ENCODE peak calls at places on chromosomes 2 and 18, in six cellular contexts. E is fibroblast of lung, D is neural progenitor cell, K is endothelial cell of umbilical vein, F is MM.1S, X is H1. W is an unnamed sample.

GRCh38 chr2:184302506-184302905 is 295.8 kb upstream of the ZNF804A start:
- DNase-seq in E (peak), D (no peak), K (no peak), F (no peak), X (no peak), W (no peak)

GRCh38 chr2:36809046-36809445 is 112.5 kb downstream of the VIT start:
- DNase-seq in E (no peak), D (no peak), K (no peak), F (no peak), X (no peak), W (no peak)

GRCh38 chr2:68193144-68193543 is 35.5 kb downstream of the PNO1 start:
- DNase-seq in E (no peak), D (no peak), K (no peak), F (no peak), X (no peak), W (no peak)

GRCh38 chr2:207037813-207038212 is 98.5 kb downstream of the CPO start:
- DNase-seq in E (peak), D (no peak), K (no peak), F (no peak), X (no peak), W (no peak)

GRCh38 chr2:222398446-222398885 is 25.9 kb upstream of the SGPP2 start:
- DNase-seq in E (no peak), D (no peak), K (no peak), F (no peak), X (no peak), W (no peak)

GRCh38 chr18:23710068-23710527 is 20.8 kb downstream of the LAMA3 start:
- DNase-seq in E (no peak), D (no peak), K (no peak), F (no peak), X (no peak), W (no peak)

GRCh38 chr18:23229472-23229871 is 94.2 kb downstream of the CABLES1 start:
- DNase-seq in E (peak), D (no peak), K (no peak), F (no peak), X (no peak), W (no peak)

GRCh38 chr2:239106314-239106908 is 258.5 kb downstream of the TWIST2 start:
- DNase-seq in E (peak), D (peak), K (peak), F (peak), X (peak), W (no peak)

GRCh38 chr2:20496477-20496876 is 49.6 kb downstream of the RHOB start:
- DNase-seq in E (no peak), D (no peak), K (no peak), F (no peak), X (no peak), W (no peak)

GRCh38 chr2:4673025-4673489 is 969.7 kb downstream of the DCDC2C start:
- DNase-seq in E (peak), D (no peak), K (no peak), F (no peak), X (no peak), W (peak)

GRCh38 chr18:78902795-78903435 is 76.7 kb upstream of the SALL3 start:
- DNase-seq in E (no peak), D (no peak), K (no peak), F (no peak), X (no peak), W (no peak)

GRCh38 chr2:13050764-13051163 is 334.0 kb downstream of the TRIB2 start:
- DNase-seq in E (peak), D (no peak), K (no peak), F (no peak), X (no peak), W (no peak)

DNA sequence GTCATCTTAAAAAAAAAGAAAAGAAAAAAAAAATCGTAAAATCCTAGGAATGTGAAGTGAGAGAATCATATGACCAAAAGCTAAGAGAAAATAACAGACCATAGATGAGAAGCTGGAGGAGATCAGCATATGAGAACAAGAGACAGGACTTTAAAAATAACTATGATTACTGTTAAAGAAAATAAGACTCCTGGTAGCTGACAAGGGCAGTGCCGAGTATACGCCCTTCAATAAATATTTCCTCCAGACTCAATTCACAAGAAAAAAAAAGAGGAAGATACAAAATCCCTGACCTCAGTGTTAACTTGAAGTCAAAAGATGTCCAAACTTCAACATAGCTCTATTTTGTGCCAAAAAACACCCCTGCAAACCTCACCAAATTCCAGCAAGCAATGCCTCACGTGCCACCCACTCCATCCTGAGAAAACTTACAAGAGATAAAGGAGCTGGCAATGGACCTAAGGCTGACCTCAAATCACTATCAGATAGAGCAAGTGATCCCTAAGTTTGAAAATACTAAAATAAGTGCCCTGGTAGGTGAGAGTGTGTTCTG is 817.2 kb downstream of the SOCS6 start:
- DNase-seq in E (no peak), D (no peak), K (no peak), F (no peak), X (no peak), W (no peak)
- H3K4me2 ChIP-seq in E (no peak), D (no peak), K (no peak), F (no peak), X (no peak), W (no peak)

GRCh38 chr2:149877064-149877463 is 289.5 kb upstream of the MMADHC start:
- DNase-seq in E (no peak), D (no peak), K (no peak), F (no peak), X (no peak), W (no peak)
- H3K4me2 ChIP-seq in E (no peak), D (no peak), K (no peak), F (no peak), X (no peak), W (no peak)

GRCh38 chr2:127216105-127216504 is 4.0 kb downstream of the CYP27C1 start:
- DNase-seq in E (no peak), D (no peak), K (no peak), F (no peak), X (no peak), W (no peak)
- H3K4me2 ChIP-seq in E (no peak), D (no peak), K (no peak), F (no peak), X (no peak), W (no peak)

GRCh38 chr2:171160119-171160629 is 519 bp downstream of the TLK1 start:
- DNase-seq in E (peak), D (peak), K (peak), F (peak), X (no peak), W (peak)
- H3K4me2 ChIP-seq in E (no peak), D (peak), K (peak), F (peak), X (peak), W (peak)

GRCh38 chr2:230668184-230668938 is 44.3 kb upstream of the CAB39 start:
- DNase-seq in E (peak), D (peak), K (no peak), F (peak), X (no peak), W (no peak)

GRCh38 chr2:230669386-230669935 is 43.2 kb upstream of the CAB39 start:
- DNase-seq in E (no peak), D (no peak), K (no peak), F (no peak), X (no peak), W (no peak)

GRCh38 chr2:230671117-230671516 is 41.5 kb upstream of the CAB39 start:
- DNase-seq in E (peak), D (no peak), K (no peak), F (peak), X (no peak), W (peak)

GRCh38 chr2:230666885-230667712 is 45.5 kb upstream of the CAB39 start:
- DNase-seq in E (peak), D (peak), K (no peak), F (no peak), X (peak), W (no peak)

DNA sequence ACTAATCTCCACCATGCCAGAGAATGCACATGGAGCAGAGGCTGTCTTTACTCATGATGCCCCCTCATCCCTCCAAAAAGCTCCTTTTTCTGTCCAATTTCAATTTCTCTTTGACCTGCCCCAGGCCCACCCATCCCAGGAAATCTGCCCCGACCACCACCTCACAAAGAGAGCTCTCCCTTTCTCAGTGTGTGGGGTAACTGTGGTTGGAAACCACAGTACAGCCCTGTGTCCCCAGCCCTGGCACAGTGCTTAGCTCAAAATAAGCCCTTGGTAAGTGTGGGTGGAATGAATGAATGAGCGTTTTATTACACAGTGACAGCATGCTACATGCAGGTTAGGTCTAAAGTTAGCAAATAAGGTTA is 43.7 kb upstream of the CAB39 start:
- DNase-seq in E (no peak), D (no peak), K (no peak), F (peak), X (no peak), W (no peak)
- H3K4me2 ChIP-seq in E (no peak), D (no peak), K (no peak), F (peak), X (no peak), W (no peak)

DNA sequence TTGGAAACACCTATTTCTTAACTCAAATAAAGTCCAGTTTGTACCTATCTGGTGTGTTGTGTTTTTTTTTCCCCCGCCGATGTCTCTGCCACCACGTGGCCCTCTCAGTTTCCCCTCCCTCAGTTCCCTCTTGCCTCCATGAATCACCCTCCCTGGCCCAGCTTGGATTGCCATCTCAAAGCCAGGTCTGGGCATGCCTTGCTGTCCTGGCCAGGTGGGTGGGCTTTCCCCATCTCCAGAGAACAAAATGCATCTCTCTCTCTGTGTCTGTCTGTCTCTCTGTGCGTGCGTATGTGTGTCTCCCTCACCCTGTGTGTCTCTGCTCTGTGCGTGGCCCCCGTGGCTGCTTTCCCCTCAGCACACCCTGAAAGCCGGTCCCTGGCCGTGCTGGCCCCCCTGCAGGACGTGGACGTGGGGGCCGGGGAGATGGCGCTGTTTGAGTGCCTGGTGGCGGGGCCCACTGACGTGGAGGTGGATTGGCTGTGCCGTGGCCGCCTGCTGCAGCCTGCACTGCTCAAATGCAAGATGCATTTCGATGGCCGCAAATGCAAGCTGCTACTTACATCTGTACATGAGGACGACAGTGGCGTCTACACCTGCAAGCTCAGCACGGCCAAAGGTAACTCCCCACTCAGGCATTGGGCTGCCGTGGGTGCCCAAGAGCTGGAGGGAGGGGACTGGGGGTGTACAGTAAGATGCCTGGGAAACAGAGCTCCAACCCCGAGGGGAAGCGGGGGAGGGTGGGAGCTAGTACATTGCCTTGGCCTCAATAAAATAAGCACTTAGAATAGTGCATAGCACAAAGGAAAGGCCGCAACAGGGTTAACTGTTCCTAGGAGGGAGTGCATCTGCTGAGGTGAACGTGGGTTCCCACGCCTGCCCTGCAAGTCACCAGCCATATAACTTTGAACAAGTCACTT is 31.6 kb upstream of the GMPPA start:
- DNase-seq in E (no peak), D (no peak), K (no peak), F (no peak), X (no peak), W (no peak)
- H3K4me2 ChIP-seq in E (no peak), D (no peak), K (no peak), F (no peak), X (no peak), W (no peak)

GRCh38 chr2:136693966-136694365 is 71.4 kb upstream of the THSD7B start:
- DNase-seq in E (no peak), D (peak), K (no peak), F (no peak), X (no peak), W (no peak)
- H3K4me2 ChIP-seq in E (no peak), D (no peak), K (no peak), F (no peak), X (no peak), W (no peak)

W was measured in DND-41.